ENCODE peak calls at places on chromosomes 5 and 9, in four cellular contexts. One of them, this sample, is unnamed.

GRCh38 chr9:33164138-33164809 is 2.9 kb downstream of the B4GALT1 start:
- DNase-seq in neural progenitor cell: no peak
- DNase-seq in astrocyte: no peak
- DNase-seq in fibroblast of lung: no peak
- DNase-seq in this sample: no peak

GRCh38 chr9:128121466-128121810 is 6.1 kb downstream of the PTGES2 start:
- DNase-seq in neural progenitor cell: no peak
- DNase-seq in fibroblast of lung: no peak
- DNase-seq in astrocyte: no peak
- DNase-seq in this sample: no peak

GRCh38 chr5:138463335-138464017 is 1.8 kb upstream of the EGR1 start:
- DNase-seq in neural progenitor cell: peak; percentile 60
- DNase-seq in fibroblast of lung: peak; percentile 20
- DNase-seq in astrocyte: no peak
- DNase-seq in this sample: peak; percentile 49

GRCh38 chr5:123844873-123845272 is 332.9 kb downstream of the CSNK1G3 start:
- DNase-seq in fibroblast of lung: no peak
- DNase-seq in neural progenitor cell: no peak
- DNase-seq in astrocyte: peak; percentile 60
- DNase-seq in this sample: no peak

GRCh38 chr5:168073991-168074800 is 217.2 kb upstream of the WWC1 start:
- DNase-seq in fibroblast of lung: no peak
- DNase-seq in neural progenitor cell: no peak
- DNase-seq in astrocyte: peak; percentile 96
- DNase-seq in this sample: no peak

GRCh38 chr9:2923810-2924768 is 80.2 kb upstream of the PUM3 start:
- DNase-seq in neural progenitor cell: peak; percentile 79
- DNase-seq in astrocyte: no peak
- DNase-seq in fibroblast of lung: no peak
- DNase-seq in this sample: peak; percentile 13

GRCh38 chr5:157290156-157290980 is 24.4 kb downstream of the CYFIP2 start:
- DNase-seq in fibroblast of lung: no peak
- DNase-seq in neural progenitor cell: no peak
- DNase-seq in astrocyte: peak; percentile 49
- DNase-seq in this sample: peak; percentile 47

GRCh38 chr5:151054713-151055112 is 26.1 kb downstream of the TNIP1 start:
- DNase-seq in astrocyte: no peak
- DNase-seq in neural progenitor cell: no peak
- DNase-seq in fibroblast of lung: no peak
- DNase-seq in this sample: no peak

GRCh38 chr9:90014421-90014820 is 409.6 kb downstream of the GADD45G start:
- DNase-seq in neural progenitor cell: no peak
- DNase-seq in astrocyte: no peak
- DNase-seq in fibroblast of lung: no peak
- DNase-seq in this sample: no peak

GRCh38 chr9:69936427-69936826 is 107.2 kb upstream of the MAMDC2 start:
- DNase-seq in neural progenitor cell: no peak
- DNase-seq in fibroblast of lung: peak; percentile 82
- DNase-seq in astrocyte: peak; percentile 60
- DNase-seq in this sample: no peak

GRCh38 chr5:57470339-57470738 is 12.3 kb downstream of the ACTBL2 start:
- DNase-seq in astrocyte: no peak
- DNase-seq in neural progenitor cell: no peak
- DNase-seq in fibroblast of lung: no peak
- DNase-seq in this sample: no peak

GRCh38 chr5:58183078-58183885 is 276.6 kb downstream of the PLK2 start:
- DNase-seq in neural progenitor cell: no peak
- DNase-seq in fibroblast of lung: no peak
- DNase-seq in astrocyte: no peak
- DNase-seq in this sample: no peak

GRCh38 chr9:89038354-89039091 is 47.3 kb downstream of the S1PR3 start:
- DNase-seq in fibroblast of lung: peak; percentile 98
- DNase-seq in neural progenitor cell: no peak
- DNase-seq in astrocyte: peak; percentile 97
- DNase-seq in this sample: no peak

GRCh38 chr5:61805101-61805500 is 473.0 kb downstream of the ZSWIM6 start:
- DNase-seq in fibroblast of lung: peak; percentile 68
- DNase-seq in neural progenitor cell: no peak
- DNase-seq in astrocyte: peak; percentile 88
- DNase-seq in this sample: peak; percentile 49

GRCh38 chr9:27195191-27195590 is 86.2 kb downstream of the TEK start:
- DNase-seq in fibroblast of lung: no peak
- DNase-seq in neural progenitor cell: no peak
- DNase-seq in astrocyte: no peak
- DNase-seq in this sample: no peak

GRCh38 chr9:18905883-18906649 is 126.9 kb downstream of the SAXO1 start:
- DNase-seq in astrocyte: peak; percentile 44
- DNase-seq in neural progenitor cell: no peak
- DNase-seq in fibroblast of lung: no peak
- DNase-seq in this sample: no peak

GRCh38 chr5:1412163-1412562 is 33.1 kb downstream of the SLC6A3 start:
- DNase-seq in fibroblast of lung: no peak
- DNase-seq in astrocyte: no peak
- DNase-seq in neural progenitor cell: no peak
- DNase-seq in this sample: no peak

GRCh38 chr9:26260238-26260637 is 582.0 kb upstream of the TUSC1 start:
- DNase-seq in astrocyte: peak; percentile 50
- DNase-seq in fibroblast of lung: peak; percentile 36
- DNase-seq in neural progenitor cell: no peak
- DNase-seq in this sample: no peak

GRCh38 chr5:121009058-121009457 is 545.0 kb downstream of the PRR16 start:
- DNase-seq in astrocyte: no peak
- DNase-seq in fibroblast of lung: no peak
- DNase-seq in neural progenitor cell: no peak
- DNase-seq in this sample: no peak

GRCh38 chr5:90877049-90877448 is 318.5 kb downstream of the ADGRV1 start:
- DNase-seq in astrocyte: no peak
- DNase-seq in fibroblast of lung: no peak
- DNase-seq in neural progenitor cell: no peak
- DNase-seq in this sample: no peak

GRCh38 chr5:135462304-135462703 is 10.2 kb upstream of the TIFAB start:
- DNase-seq in fibroblast of lung: peak; percentile 45
- DNase-seq in astrocyte: peak; percentile 14
- DNase-seq in neural progenitor cell: peak; percentile 94
- DNase-seq in this sample: peak; percentile 78

GRCh38 chr9:69078581-69078980 is 43.0 kb downstream of the FXN start:
- DNase-seq in fibroblast of lung: peak; percentile 28
- DNase-seq in neural progenitor cell: no peak
- DNase-seq in astrocyte: no peak
- DNase-seq in this sample: no peak

GRCh38 chr9:14193338-14193980 is 120.5 kb downstream of the NFIB start:
- DNase-seq in neural progenitor cell: no peak
- DNase-seq in fibroblast of lung: no peak
- DNase-seq in astrocyte: no peak
- DNase-seq in this sample: no peak

GRCh38 chr9:135082536-135082935 is 4.9 kb upstream of the OLFM1 start:
- DNase-seq in neural progenitor cell: no peak
- DNase-seq in astrocyte: no peak
- DNase-seq in fibroblast of lung: no peak
- DNase-seq in this sample: no peak

GRCh38 chr9:112760821-112761220 is 10.3 kb downstream of the SNX30 start:
- DNase-seq in neural progenitor cell: no peak
- DNase-seq in fibroblast of lung: no peak
- DNase-seq in astrocyte: no peak
- DNase-seq in this sample: no peak
- H3K4me3 ChIP-seq in neural progenitor cell: no peak overlapping the region
- H3K4me3 ChIP-seq in fibroblast of lung: no peak overlapping the region
- H3K4me3 ChIP-seq in astrocyte: no peak overlapping the region
- H3K4me3 ChIP-seq in this sample: no peak overlapping the region

DNA sequence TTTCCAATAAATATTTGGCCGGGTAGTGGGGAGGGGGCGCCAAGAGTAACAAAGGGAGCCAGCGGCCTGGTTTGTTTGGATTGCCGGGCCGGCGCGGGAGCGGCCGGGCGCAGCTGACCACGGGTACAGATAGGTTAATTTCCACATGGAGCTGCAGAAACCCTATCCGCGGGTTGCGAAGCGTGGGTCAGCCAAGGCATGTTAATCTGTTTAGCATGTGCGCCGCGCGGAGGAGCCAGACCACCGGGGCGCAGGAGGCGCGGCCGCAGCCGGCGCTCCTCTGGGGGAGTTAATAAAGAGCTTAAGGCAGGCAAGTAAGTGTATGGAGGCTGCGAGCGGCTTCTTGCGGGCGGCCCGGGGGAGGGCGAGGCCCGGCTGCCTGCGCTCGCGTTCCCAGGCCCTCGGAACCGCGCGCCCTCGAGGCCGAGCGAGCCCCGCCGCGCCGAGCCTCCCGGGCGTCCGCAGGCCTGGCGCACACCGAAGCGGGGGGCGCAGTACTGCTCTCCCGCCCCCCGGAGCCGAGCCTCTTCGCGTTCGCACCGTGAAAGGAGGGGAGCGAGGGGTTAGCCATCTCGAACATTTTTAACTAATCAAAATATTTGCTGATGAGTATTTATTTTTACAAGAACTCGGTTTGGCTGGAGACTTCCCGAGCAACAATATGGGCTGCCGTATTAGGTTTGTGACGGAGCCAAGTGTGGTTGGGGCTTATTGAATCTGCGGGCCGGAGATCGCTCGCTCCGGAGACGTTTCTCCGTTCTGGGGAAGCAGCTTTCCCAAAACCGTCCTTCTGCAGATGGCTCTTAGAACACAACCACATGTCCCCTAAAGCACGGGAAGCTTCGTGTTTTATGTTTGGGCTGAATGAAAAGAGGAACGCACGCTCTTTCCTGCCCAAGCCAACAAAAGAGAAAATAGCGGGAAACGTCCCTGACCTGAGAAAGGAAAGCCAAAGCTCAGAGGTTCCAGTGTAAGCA is 28.9 kb downstream of the FOXD1 start:
- DNase-seq in astrocyte: peak; percentile 89
- DNase-seq in neural progenitor cell: peak; percentile 88
- DNase-seq in fibroblast of lung: peak; percentile 90
- DNase-seq in this sample: peak; percentile 55
- TF ChIP-seq EZH2 in astrocyte: no peak
- TF ChIP-seq EZH2 in neural progenitor cell: peak; percentile 87
- TF ChIP-seq EZH2 in fibroblast of lung: no peak
- TF ChIP-seq EZH2 in this sample: peak; percentile 95

DNA sequence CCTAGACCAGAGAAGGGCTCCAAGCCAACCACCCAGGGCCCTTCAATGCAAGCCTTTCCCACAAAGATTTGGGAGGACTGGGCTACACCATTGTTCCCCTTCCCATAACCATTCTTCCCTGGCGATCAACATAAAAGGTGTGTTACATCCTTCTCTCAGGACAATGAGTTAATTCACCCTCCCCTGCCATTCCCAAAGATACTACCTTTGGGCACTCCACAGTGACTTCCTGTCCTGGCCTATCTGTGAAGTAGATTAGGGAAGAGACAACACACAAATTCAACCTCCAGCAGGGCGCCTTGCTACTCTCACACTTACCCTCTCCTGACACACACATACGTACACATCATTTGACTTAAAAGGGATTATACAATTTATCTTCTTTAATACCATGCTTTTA is 23.2 kb upstream of the IL17B start:
- DNase-seq in astrocyte: no peak
- DNase-seq in fibroblast of lung: no peak
- DNase-seq in neural progenitor cell: no peak
- DNase-seq in this sample: no peak
- H3K4me3 ChIP-seq in astrocyte: no peak overlapping the region
- H3K4me3 ChIP-seq in fibroblast of lung: no peak overlapping the region
- H3K4me3 ChIP-seq in neural progenitor cell: no peak overlapping the region
- H3K4me3 ChIP-seq in this sample: no peak overlapping the region

GRCh38 chr5:113487411-113487778 is 858 bp downstream of the MCC start:
- DNase-seq in fibroblast of lung: peak; percentile 18
- DNase-seq in neural progenitor cell: peak; percentile 42
- DNase-seq in astrocyte: peak; percentile 6
- DNase-seq in this sample: peak; percentile 12
- TF ChIP-seq EZH2 in fibroblast of lung: no peak
- TF ChIP-seq EZH2 in neural progenitor cell: peak; percentile 66
- TF ChIP-seq EZH2 in astrocyte: no peak
- TF ChIP-seq EZH2 in this sample: no peak

GRCh38 chr9:78424299-78424698 is 127.4 kb downstream of the PSAT1 start:
- DNase-seq in fibroblast of lung: no peak
- DNase-seq in astrocyte: no peak
- DNase-seq in neural progenitor cell: no peak
- DNase-seq in this sample: no peak

GRCh38 chr9:78430387-78430786 is 133.5 kb downstream of the PSAT1 start:
- DNase-seq in neural progenitor cell: no peak
- DNase-seq in astrocyte: no peak
- DNase-seq in fibroblast of lung: no peak
- DNase-seq in this sample: no peak

DNA sequence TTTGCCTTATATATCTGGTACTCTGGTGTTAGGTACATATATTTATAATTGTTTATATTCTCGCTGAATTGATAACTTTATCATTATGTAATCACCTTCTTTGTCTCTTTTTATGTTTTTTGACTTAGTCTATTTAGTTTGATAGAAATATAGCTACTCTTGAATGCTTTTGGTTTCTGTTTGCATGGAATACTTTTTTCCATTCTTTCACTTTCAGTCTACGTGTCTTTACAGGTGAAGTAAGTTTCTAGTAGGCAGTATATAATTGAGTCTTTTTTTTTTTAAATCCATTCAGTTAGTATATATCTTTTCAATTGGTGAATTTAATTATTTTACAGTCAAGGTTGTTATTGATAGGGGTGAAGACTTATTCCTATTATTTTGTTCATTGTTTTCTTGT is 131.7 kb downstream of the PSAT1 start:
- DNase-seq in neural progenitor cell: no peak
- DNase-seq in fibroblast of lung: no peak
- DNase-seq in astrocyte: no peak
- DNase-seq in this sample: no peak
- H3K4me3 ChIP-seq in neural progenitor cell: no peak overlapping the region
- H3K4me3 ChIP-seq in fibroblast of lung: no peak overlapping the region
- H3K4me3 ChIP-seq in astrocyte: no peak overlapping the region
- H3K4me3 ChIP-seq in this sample: no peak overlapping the region

GRCh38 chr9:124010665-124011321 is 775 bp upstream of the LHX2 start:
- DNase-seq in neural progenitor cell: peak; percentile 89
- DNase-seq in fibroblast of lung: no peak
- DNase-seq in astrocyte: no peak
- DNase-seq in this sample: no peak
- TF ChIP-seq EZH2 in neural progenitor cell: peak; percentile 5
- TF ChIP-seq EZH2 in fibroblast of lung: peak; percentile 99
- TF ChIP-seq EZH2 in astrocyte: peak; percentile 54
- TF ChIP-seq EZH2 in this sample: no peak